ENCODE peak calls at places on chromosomes 7 and 10, in ten cellular contexts. One of them, this sample, is unnamed.

GRCh38 chr7:143279186-143280098 is 5.3 kb upstream of the TMEM139 start:
- DNase-seq in tibial artery: no peak
- DNase-seq in hepatocyte: peak; percentile 43
- DNase-seq in GM19239: no peak
- DNase-seq in NCI-H1092 treated with DMSO at 0.1 percent for 48 hours: no peak
- DNase-seq in NCI-H226: peak; percentile 23
- DNase-seq in T-helper 9 cell: no peak
- DNase-seq in SK-N-SH: no peak
- DNase-seq in HEK293T: no peak
- DNase-seq in stimulated activated CD4-positive, alpha-beta T cell treated with anti-CD3 and anti-CD28 coated beads, Interleukin-1b, Interleukin-23, amount 100 ng/mL, for 24 hours: no peak
- DNase-seq in this sample: no peak

GRCh38 chr7:151317936-151318335 is 23.7 kb upstream of the NUB1 start:
- DNase-seq in tibial artery: no peak
- DNase-seq in hepatocyte: no peak
- DNase-seq in GM19239: no peak
- DNase-seq in NCI-H1092 treated with DMSO at 0.1 percent for 48 hours: no peak
- DNase-seq in NCI-H226: no peak
- DNase-seq in T-helper 9 cell: no peak
- DNase-seq in SK-N-SH: no peak
- DNase-seq in HEK293T: no peak
- DNase-seq in stimulated activated CD4-positive, alpha-beta T cell treated with anti-CD3 and anti-CD28 coated beads, Interleukin-1b, Interleukin-23, amount 100 ng/mL, for 24 hours: no peak
- DNase-seq in this sample: no peak

GRCh38 chr7:131159961-131160361 is 167.7 kb upstream of the MKLN1 start:
- DNase-seq in tibial artery: no peak
- DNase-seq in hepatocyte: no peak
- DNase-seq in GM19239: no peak
- DNase-seq in NCI-H1092 treated with DMSO at 0.1 percent for 48 hours: no peak
- DNase-seq in NCI-H226: peak; percentile 51
- DNase-seq in T-helper 9 cell: no peak
- DNase-seq in SK-N-SH: no peak
- DNase-seq in HEK293T: no peak
- DNase-seq in stimulated activated CD4-positive, alpha-beta T cell treated with anti-CD3 and anti-CD28 coated beads, Interleukin-1b, Interleukin-23, amount 100 ng/mL, for 24 hours: no peak
- DNase-seq in this sample: no peak

GRCh38 chr7:4245866-4246470 is 436.1 kb upstream of the FOXK1 start:
- DNase-seq in tibial artery: no peak
- DNase-seq in hepatocyte: no peak
- DNase-seq in GM19239: no peak
- DNase-seq in NCI-H1092 treated with DMSO at 0.1 percent for 48 hours: no peak
- DNase-seq in NCI-H226: no peak
- DNase-seq in T-helper 9 cell: no peak
- DNase-seq in SK-N-SH: no peak
- DNase-seq in HEK293T: no peak
- DNase-seq in stimulated activated CD4-positive, alpha-beta T cell treated with anti-CD3 and anti-CD28 coated beads, Interleukin-1b, Interleukin-23, amount 100 ng/mL, for 24 hours: no peak
- DNase-seq in this sample: no peak

GRCh38 chr7:66668677-66669076 is 40.0 kb downstream of the KCTD7 start:
- DNase-seq in tibial artery: no peak
- DNase-seq in hepatocyte: no peak
- DNase-seq in GM19239: no peak
- DNase-seq in NCI-H1092 treated with DMSO at 0.1 percent for 48 hours: no peak
- DNase-seq in NCI-H226: no peak
- DNase-seq in T-helper 9 cell: no peak
- DNase-seq in SK-N-SH: no peak
- DNase-seq in HEK293T: no peak
- DNase-seq in stimulated activated CD4-positive, alpha-beta T cell treated with anti-CD3 and anti-CD28 coated beads, Interleukin-1b, Interleukin-23, amount 100 ng/mL, for 24 hours: no peak
- DNase-seq in this sample: no peak

GRCh38 chr10:67665491-67665890 is 30.5 kb downstream of the CTNNA3 start:
- DNase-seq in tibial artery: no peak
- DNase-seq in hepatocyte: peak; percentile 7
- DNase-seq in GM19239: no peak
- DNase-seq in NCI-H1092 treated with DMSO at 0.1 percent for 48 hours: no peak
- DNase-seq in NCI-H226: no peak
- DNase-seq in T-helper 9 cell: no peak
- DNase-seq in SK-N-SH: no peak
- DNase-seq in HEK293T: peak; percentile 16
- DNase-seq in stimulated activated CD4-positive, alpha-beta T cell treated with anti-CD3 and anti-CD28 coated beads, Interleukin-1b, Interleukin-23, amount 100 ng/mL, for 24 hours: no peak
- DNase-seq in this sample: no peak

GRCh38 chr10:104327745-104328635 is 10.3 kb downstream of the ITPRIP start:
- DNase-seq in tibial artery: peak; percentile 70
- DNase-seq in hepatocyte: peak; percentile 44
- DNase-seq in GM19239: no peak
- DNase-seq in NCI-H1092 treated with DMSO at 0.1 percent for 48 hours: no peak
- DNase-seq in NCI-H226: no peak
- DNase-seq in T-helper 9 cell: no peak
- DNase-seq in SK-N-SH: no peak
- DNase-seq in HEK293T: no peak
- DNase-seq in stimulated activated CD4-positive, alpha-beta T cell treated with anti-CD3 and anti-CD28 coated beads, Interleukin-1b, Interleukin-23, amount 100 ng/mL, for 24 hours: no peak
- DNase-seq in this sample: peak; percentile 28

GRCh38 chr10:13053794-13054462 is 46.0 kb upstream of the OPTN start:
- DNase-seq in tibial artery: no peak
- DNase-seq in hepatocyte: no peak
- DNase-seq in GM19239: no peak
- DNase-seq in NCI-H1092 treated with DMSO at 0.1 percent for 48 hours: peak; percentile 0
- DNase-seq in NCI-H226: no peak
- DNase-seq in T-helper 9 cell: no peak
- DNase-seq in SK-N-SH: no peak
- DNase-seq in HEK293T: no peak
- DNase-seq in stimulated activated CD4-positive, alpha-beta T cell treated with anti-CD3 and anti-CD28 coated beads, Interleukin-1b, Interleukin-23, amount 100 ng/mL, for 24 hours: no peak
- DNase-seq in this sample: no peak

GRCh38 chr10:3780056-3780765 is 4.8 kb downstream of the KLF6 start:
- DNase-seq in tibial artery: no peak
- DNase-seq in hepatocyte: no peak
- DNase-seq in GM19239: no peak
- DNase-seq in NCI-H1092 treated with DMSO at 0.1 percent for 48 hours: no peak
- DNase-seq in NCI-H226: no peak
- DNase-seq in T-helper 9 cell: no peak
- DNase-seq in SK-N-SH: no peak
- DNase-seq in HEK293T: no peak
- DNase-seq in stimulated activated CD4-positive, alpha-beta T cell treated with anti-CD3 and anti-CD28 coated beads, Interleukin-1b, Interleukin-23, amount 100 ng/mL, for 24 hours: no peak
- DNase-seq in this sample: no peak

GRCh38 chr7:29224726-29225125 is 30.2 kb downstream of the CHN2 start:
- DNase-seq in tibial artery: no peak
- DNase-seq in hepatocyte: no peak
- DNase-seq in GM19239: no peak
- DNase-seq in NCI-H1092 treated with DMSO at 0.1 percent for 48 hours: no peak
- DNase-seq in NCI-H226: peak; percentile 55
- DNase-seq in T-helper 9 cell: no peak
- DNase-seq in SK-N-SH: no peak
- DNase-seq in HEK293T: no peak
- DNase-seq in stimulated activated CD4-positive, alpha-beta T cell treated with anti-CD3 and anti-CD28 coated beads, Interleukin-1b, Interleukin-23, amount 100 ng/mL, for 24 hours: no peak
- DNase-seq in this sample: no peak

GRCh38 chr7:101936223-101936611 is 118.8 kb downstream of the CUX1 start:
- DNase-seq in tibial artery: no peak
- DNase-seq in hepatocyte: no peak
- DNase-seq in GM19239: no peak
- DNase-seq in NCI-H1092 treated with DMSO at 0.1 percent for 48 hours: no peak
- DNase-seq in NCI-H226: no peak
- DNase-seq in T-helper 9 cell: no peak
- DNase-seq in SK-N-SH: no peak
- DNase-seq in HEK293T: no peak
- DNase-seq in stimulated activated CD4-positive, alpha-beta T cell treated with anti-CD3 and anti-CD28 coated beads, Interleukin-1b, Interleukin-23, amount 100 ng/mL, for 24 hours: no peak
- DNase-seq in this sample: no peak

This sample was measured in stimulated activated naive CD4-positive, alpha-beta T cell.